ENCODE peak calls at places on chromosomes 13 and 19, in seven cellular contexts. One of them, this sample, is unnamed.

GRCh38 chr13:28558567-28558966 is 63.6 kb upstream of the FLT1 start:
- DNase-seq in aorta: no peak
- DNase-seq in astrocyte of the spinal cord: no peak
- DNase-seq in heart right ventricle: peak; percentile 48
- DNase-seq in activated CD4-positive, alpha-beta T cell treated with anti-CD3 and anti-CD28 coated beads for 24 hours: no peak
- DNase-seq in iPS-NIHi11: no peak
- DNase-seq in stimulated activated naive CD8-positive, alpha-beta T cell treated with anti-CD3 and anti-CD28 coated beads, Interleukin-15, Interleukin-2, amounts not matched to agents 100 U/mL and 50 U/mL, for 24 hours: no peak
- DNase-seq in this sample: no peak

GRCh38 chr13:77733674-77734073 is 36.2 kb downstream of the SLAIN1 start:
- DNase-seq in iPS-NIHi11: no peak
- DNase-seq in heart right ventricle: no peak
- DNase-seq in stimulated activated naive CD8-positive, alpha-beta T cell treated with anti-CD3 and anti-CD28 coated beads, Interleukin-15, Interleukin-2, amounts not matched to agents 100 U/mL and 50 U/mL, for 24 hours: no peak
- DNase-seq in activated CD4-positive, alpha-beta T cell treated with anti-CD3 and anti-CD28 coated beads for 24 hours: no peak
- DNase-seq in aorta: no peak
- DNase-seq in astrocyte of the spinal cord: no peak
- DNase-seq in this sample: no peak

GRCh38 chr13:99926014-99926731 is 45.4 kb downstream of the ZIC5 start:
- DNase-seq in aorta: no peak
- DNase-seq in heart right ventricle: no peak
- DNase-seq in activated CD4-positive, alpha-beta T cell treated with anti-CD3 and anti-CD28 coated beads for 24 hours: no peak
- DNase-seq in stimulated activated naive CD8-positive, alpha-beta T cell treated with anti-CD3 and anti-CD28 coated beads, Interleukin-15, Interleukin-2, amounts not matched to agents 100 U/mL and 50 U/mL, for 24 hours: no peak
- DNase-seq in iPS-NIHi11: no peak
- DNase-seq in astrocyte of the spinal cord: peak; percentile 37
- DNase-seq in this sample: peak; percentile 23

GRCh38 chr19:13396256-13397080 is 109.8 kb downstream of the CACNA1A start:
- DNase-seq in iPS-NIHi11: peak; percentile 84
- DNase-seq in heart right ventricle: peak; percentile 17
- DNase-seq in stimulated activated naive CD8-positive, alpha-beta T cell treated with anti-CD3 and anti-CD28 coated beads, Interleukin-15, Interleukin-2, amounts not matched to agents 100 U/mL and 50 U/mL, for 24 hours: no peak
- DNase-seq in activated CD4-positive, alpha-beta T cell treated with anti-CD3 and anti-CD28 coated beads for 24 hours: no peak
- DNase-seq in aorta: peak; percentile 71
- DNase-seq in astrocyte of the spinal cord: peak; percentile 44
- DNase-seq in this sample: peak; percentile 68

GRCh38 chr19:30593358-30593757 is 221.2 kb downstream of the ZNF536 start:
- DNase-seq in stimulated activated naive CD8-positive, alpha-beta T cell treated with anti-CD3 and anti-CD28 coated beads, Interleukin-15, Interleukin-2, amounts not matched to agents 100 U/mL and 50 U/mL, for 24 hours: no peak
- DNase-seq in astrocyte of the spinal cord: no peak
- DNase-seq in iPS-NIHi11: no peak
- DNase-seq in heart right ventricle: no peak
- DNase-seq in activated CD4-positive, alpha-beta T cell treated with anti-CD3 and anti-CD28 coated beads for 24 hours: no peak
- DNase-seq in aorta: peak; percentile 66
- DNase-seq in this sample: no peak

GRCh38 chr19:10450853-10451609 is 30.7 kb downstream of the PDE4A start:
- DNase-seq in stimulated activated naive CD8-positive, alpha-beta T cell treated with anti-CD3 and anti-CD28 coated beads, Interleukin-15, Interleukin-2, amounts not matched to agents 100 U/mL and 50 U/mL, for 24 hours: peak; percentile 29
- DNase-seq in activated CD4-positive, alpha-beta T cell treated with anti-CD3 and anti-CD28 coated beads for 24 hours: no peak
- DNase-seq in iPS-NIHi11: peak; percentile 90
- DNase-seq in aorta: no peak
- DNase-seq in astrocyte of the spinal cord: no peak
- DNase-seq in heart right ventricle: no peak
- DNase-seq in this sample: peak; percentile 99

GRCh38 chr13:75219479-75220237 is 262.3 kb downstream of the TBC1D4 start:
- DNase-seq in activated CD4-positive, alpha-beta T cell treated with anti-CD3 and anti-CD28 coated beads for 24 hours: peak; percentile 82
- DNase-seq in stimulated activated naive CD8-positive, alpha-beta T cell treated with anti-CD3 and anti-CD28 coated beads, Interleukin-15, Interleukin-2, amounts not matched to agents 100 U/mL and 50 U/mL, for 24 hours: peak; percentile 89
- DNase-seq in aorta: peak; percentile 84
- DNase-seq in iPS-NIHi11: peak; percentile 90
- DNase-seq in astrocyte of the spinal cord: peak; percentile 72
- DNase-seq in heart right ventricle: peak; percentile 80
- DNase-seq in this sample: peak; percentile 40

GRCh38 chr19:47313754-47314133 is 4.1 kb downstream of the C5AR1 start:
- DNase-seq in stimulated activated naive CD8-positive, alpha-beta T cell treated with anti-CD3 and anti-CD28 coated beads, Interleukin-15, Interleukin-2, amounts not matched to agents 100 U/mL and 50 U/mL, for 24 hours: no peak
- DNase-seq in iPS-NIHi11: no peak
- DNase-seq in astrocyte of the spinal cord: no peak
- DNase-seq in activated CD4-positive, alpha-beta T cell treated with anti-CD3 and anti-CD28 coated beads for 24 hours: no peak
- DNase-seq in heart right ventricle: no peak
- DNase-seq in aorta: no peak
- DNase-seq in this sample: no peak

GRCh38 chr19:7916137-7916907 is 1.7 kb downstream of the TGFBR3L start:
- DNase-seq in activated CD4-positive, alpha-beta T cell treated with anti-CD3 and anti-CD28 coated beads for 24 hours: peak; percentile 36
- DNase-seq in astrocyte of the spinal cord: no peak
- DNase-seq in heart right ventricle: no peak
- DNase-seq in aorta: peak; percentile 53
- DNase-seq in iPS-NIHi11: peak; percentile 68
- DNase-seq in stimulated activated naive CD8-positive, alpha-beta T cell treated with anti-CD3 and anti-CD28 coated beads, Interleukin-15, Interleukin-2, amounts not matched to agents 100 U/mL and 50 U/mL, for 24 hours: peak; percentile 73
- DNase-seq in this sample: peak; percentile 46

GRCh38 chr13:110393761-110394160 is 86.7 kb downstream of the COL4A2 start:
- DNase-seq in stimulated activated naive CD8-positive, alpha-beta T cell treated with anti-CD3 and anti-CD28 coated beads, Interleukin-15, Interleukin-2, amounts not matched to agents 100 U/mL and 50 U/mL, for 24 hours: no peak
- DNase-seq in astrocyte of the spinal cord: no peak
- DNase-seq in iPS-NIHi11: no peak
- DNase-seq in activated CD4-positive, alpha-beta T cell treated with anti-CD3 and anti-CD28 coated beads for 24 hours: no peak
- DNase-seq in aorta: no peak
- DNase-seq in heart right ventricle: no peak
- DNase-seq in this sample: no peak

GRCh38 chr19:9818175-9818733 is 625 bp downstream of the FBXL12 start:
- DNase-seq in stimulated activated naive CD8-positive, alpha-beta T cell treated with anti-CD3 and anti-CD28 coated beads, Interleukin-15, Interleukin-2, amounts not matched to agents 100 U/mL and 50 U/mL, for 24 hours: no peak
- DNase-seq in activated CD4-positive, alpha-beta T cell treated with anti-CD3 and anti-CD28 coated beads for 24 hours: no peak
- DNase-seq in iPS-NIHi11: no peak
- DNase-seq in heart right ventricle: no peak
- DNase-seq in astrocyte of the spinal cord: no peak
- DNase-seq in aorta: no peak
- DNase-seq in this sample: no peak

GRCh38 chr13:75151081-75151643 is 330.8 kb downstream of the TBC1D4 start:
- DNase-seq in astrocyte of the spinal cord: peak; percentile 66
- DNase-seq in heart right ventricle: no peak
- DNase-seq in iPS-NIHi11: no peak
- DNase-seq in aorta: no peak
- DNase-seq in stimulated activated naive CD8-positive, alpha-beta T cell treated with anti-CD3 and anti-CD28 coated beads, Interleukin-15, Interleukin-2, amounts not matched to agents 100 U/mL and 50 U/mL, for 24 hours: no peak
- DNase-seq in activated CD4-positive, alpha-beta T cell treated with anti-CD3 and anti-CD28 coated beads for 24 hours: no peak
- DNase-seq in this sample: no peak

GRCh38 chr19:54481326-54481930 is 8.3 kb upstream of the CDC42EP5 start:
- DNase-seq in iPS-NIHi11: peak; percentile 75
- DNase-seq in stimulated activated naive CD8-positive, alpha-beta T cell treated with anti-CD3 and anti-CD28 coated beads, Interleukin-15, Interleukin-2, amounts not matched to agents 100 U/mL and 50 U/mL, for 24 hours: peak; percentile 49
- DNase-seq in heart right ventricle: peak; percentile 27
- DNase-seq in activated CD4-positive, alpha-beta T cell treated with anti-CD3 and anti-CD28 coated beads for 24 hours: no peak
- DNase-seq in aorta: no peak
- DNase-seq in astrocyte of the spinal cord: no peak
- DNase-seq in this sample: peak; percentile 66

GRCh38 chr19:13076787-13077186 is 25.9 kb downstream of the LYL1 start:
- DNase-seq in aorta: no peak
- DNase-seq in astrocyte of the spinal cord: no peak
- DNase-seq in heart right ventricle: no peak
- DNase-seq in activated CD4-positive, alpha-beta T cell treated with anti-CD3 and anti-CD28 coated beads for 24 hours: no peak
- DNase-seq in iPS-NIHi11: no peak
- DNase-seq in stimulated activated naive CD8-positive, alpha-beta T cell treated with anti-CD3 and anti-CD28 coated beads, Interleukin-15, Interleukin-2, amounts not matched to agents 100 U/mL and 50 U/mL, for 24 hours: no peak
- DNase-seq in this sample: no peak

GRCh38 chr13:31824705-31825512 is 85.6 kb downstream of the RXFP2 start:
- DNase-seq in activated CD4-positive, alpha-beta T cell treated with anti-CD3 and anti-CD28 coated beads for 24 hours: no peak
- DNase-seq in aorta: no peak
- DNase-seq in iPS-NIHi11: no peak
- DNase-seq in heart right ventricle: peak; percentile 37
- DNase-seq in astrocyte of the spinal cord: peak; percentile 32
- DNase-seq in stimulated activated naive CD8-positive, alpha-beta T cell treated with anti-CD3 and anti-CD28 coated beads, Interleukin-15, Interleukin-2, amounts not matched to agents 100 U/mL and 50 U/mL, for 24 hours: no peak
- DNase-seq in this sample: peak; percentile 33